ENCODE peak calls at places on chromosome 12, in seven cellular contexts. U, H, T, M, S, O and A are unnamed samples.

GRCh38 chr12:111687255-111687654 is 1.4 kb downstream of the ACAD10 start:
- DNase-seq in M (no peak), O (peak), S (no peak), H (no peak), U (no peak), T (peak), A (no peak)

GRCh38 chr12:112418596-112419268 is at the start of gene PTPN11:
- DNase-seq in T (peak), O (peak), H (peak), S (peak), M (no peak), U (peak), A (peak)

GRCh38 chr12:92717202-92717601 is 14.4 kb downstream of the PLEKHG7 start:
- DNase-seq in T (no peak), S (peak), H (no peak), U (no peak), M (peak), O (peak), A (no peak)

GRCh38 chr12:50234347-50234746 is 49.0 kb downstream of the LIMA1 start:
- DNase-seq in O (peak), T (peak), S (no peak), H (no peak), M (no peak), U (no peak), A (no peak)

GRCh38 chr12:110246690-110247339 is 34.2 kb upstream of the ATP2A2 start:
- DNase-seq in M (no peak), S (no peak), O (no peak), U (no peak), T (no peak), H (peak), A (no peak)

GRCh38 chr12:106682594-106683234 is 91.8 kb upstream of the RIC8B start:
- DNase-seq in S (peak), O (no peak), M (no peak), H (no peak), U (no peak), T (peak), A (no peak)

GRCh38 chr12:96465896-96466295 is 23.5 kb upstream of the CFAP54 start:
- DNase-seq in T (no peak), U (no peak), O (no peak), M (no peak), S (no peak), H (no peak), A (no peak)

GRCh38 chr12:117576053-117576452 is 214.6 kb upstream of the NOS1 start:
- DNase-seq in O (no peak), U (no peak), H (no peak), M (no peak), S (no peak), T (no peak), A (no peak)

GRCh38 chr12:23694307-23694706 is 255.2 kb downstream of the SOX5 start:
- DNase-seq in H (no peak), U (no peak), M (no peak), O (no peak), S (no peak), T (no peak), A (no peak)

GRCh38 chr12:119179335-119180021 is 747 bp downstream of the HSPB8 start:
- DNase-seq in U (no peak), S (peak), T (peak), H (peak), M (no peak), O (peak), A (no peak)

GRCh38 chr12:20283467-20283866 is 84.9 kb upstream of the PDE3A start:
- DNase-seq in H (no peak), T (no peak), M (no peak), S (no peak), U (no peak), O (no peak), A (no peak)

GRCh38 chr12:89544730-89545184 is 18.9 kb upstream of the POC1B start:
- DNase-seq in S (peak), M (peak), T (peak), O (no peak), H (no peak), U (no peak), A (peak)

GRCh38 chr12:100114574-100114973 is 28.1 kb downstream of the BLTP3B start:
- DNase-seq in S (peak), H (no peak), M (peak), O (no peak), U (no peak), T (no peak), A (peak)

GRCh38 chr12:45214739-45215418 is 1.0 kb upstream of the ANO6 start:
- DNase-seq in O (no peak), H (peak), T (no peak), U (no peak), M (no peak), S (peak), A (no peak)

GRCh38 chr12:442235-442884 is 17.4 kb upstream of the B4GALNT3 start:
- DNase-seq in T (peak), O (peak), M (peak), S (peak), U (peak), H (peak), A (peak)

GRCh38 chr12:24079083-24079482 is 129.6 kb upstream of the SOX5 start:
- DNase-seq in S (no peak), H (no peak), T (no peak), M (no peak), O (no peak), U (no peak), A (no peak)

GRCh38 chr12:106769078-106769477 is 5.4 kb upstream of the RIC8B start:
- DNase-seq in T (peak), H (no peak), S (peak), O (no peak), M (no peak), U (no peak), A (peak)

GRCh38 chr12:59972941-59973340 is 377.1 kb downstream of the SLC16A7 start:
- DNase-seq in U (no peak), S (peak), M (peak), T (peak), O (peak), H (no peak), A (peak)

GRCh38 chr12:6863033-6863432 is 4.3 kb upstream of the TPI1 start:
- DNase-seq in S (no peak), U (no peak), T (no peak), M (no peak), H (no peak), O (no peak), A (no peak)

GRCh38 chr12:106767954-106768501 is 6.5 kb upstream of the RIC8B start:
- DNase-seq in M (no peak), H (no peak), T (peak), U (no peak), O (no peak), S (peak), A (peak)

GRCh38 chr12:126747530-126748149 is 1519.3 kb upstream of the TMEM132C start:
- DNase-seq in O (peak), H (no peak), T (peak), U (no peak), M (no peak), S (peak), A (no peak)

GRCh38 chr12:13099910-13100609 is 3.4 kb downstream of the GSG1 start:
- DNase-seq in O (peak), M (no peak), T (no peak), S (no peak), U (no peak), H (no peak), A (no peak)

GRCh38 chr12:116121453-116121871 is 156.0 kb downstream of the MED13L start:
- DNase-seq in T (no peak), U (no peak), M (no peak), O (no peak), H (no peak), S (peak), A (no peak)

GRCh38 chr12:102910137-102910536 is 6.9 kb downstream of the PAH start:
- DNase-seq in U (no peak), M (no peak), T (no peak), H (no peak), O (no peak), S (no peak), A (no peak)

GRCh38 chr12:95796225-95796981 is 5.8 kb upstream of the NTN4 start:
- DNase-seq in M (no peak), H (no peak), U (no peak), T (no peak), O (peak), S (no peak), A (no peak)

GRCh38 chr12:31204995-31205582 is 120.9 kb downstream of the SINHCAF start:
- DNase-seq in H (no peak), M (peak), U (no peak), O (peak), T (no peak), S (peak), A (no peak)

GRCh38 chr12:40107803-40108620 is 2.1 kb upstream of the SLC2A13 start:
- DNase-seq in U (no peak), M (no peak), O (no peak), H (no peak), S (no peak), T (no peak), A (no peak)

GRCh38 chr12:120496353-120497340 is 734 bp downstream of the DYNLL1 start:
- DNase-seq in S (peak), H (peak), O (peak), M (peak), U (peak), T (peak), A (no peak)

GRCh38 chr12:75087656-75088055 is 122.0 kb downstream of the KCNC2 start:
- DNase-seq in T (peak), O (no peak), S (no peak), U (no peak), M (no peak), H (no peak), A (no peak)

GRCh38 chr12:87849074-87849473 is 180.1 kb downstream of the C12orf50 start:
- DNase-seq in S (no peak), H (no peak), U (no peak), T (no peak), O (no peak), M (no peak), A (no peak)

GRCh38 chr12:89685363-89685972 is 23.2 kb downstream of the ATP2B1 start:
- DNase-seq in U (no peak), O (no peak), T (no peak), H (no peak), M (no peak), S (no peak), A (no peak)

GRCh38 chr12:89461649-89462612 is 62.7 kb downstream of the GALNT4 start:
- DNase-seq in O (peak), T (peak), M (no peak), U (no peak), S (peak), H (no peak), A (peak)

GRCh38 chr12:121961195-121961879 is 42.9 kb downstream of the CFAP251 start:
- DNase-seq in U (no peak), O (no peak), H (no peak), S (no peak), T (no peak), M (no peak), A (no peak)

GRCh38 chr12:19138551-19139344 is 9.2 kb downstream of the PLEKHA5 start:
- DNase-seq in H (no peak), O (peak), S (no peak), T (no peak), M (no peak), U (no peak), A (peak)

DNA sequence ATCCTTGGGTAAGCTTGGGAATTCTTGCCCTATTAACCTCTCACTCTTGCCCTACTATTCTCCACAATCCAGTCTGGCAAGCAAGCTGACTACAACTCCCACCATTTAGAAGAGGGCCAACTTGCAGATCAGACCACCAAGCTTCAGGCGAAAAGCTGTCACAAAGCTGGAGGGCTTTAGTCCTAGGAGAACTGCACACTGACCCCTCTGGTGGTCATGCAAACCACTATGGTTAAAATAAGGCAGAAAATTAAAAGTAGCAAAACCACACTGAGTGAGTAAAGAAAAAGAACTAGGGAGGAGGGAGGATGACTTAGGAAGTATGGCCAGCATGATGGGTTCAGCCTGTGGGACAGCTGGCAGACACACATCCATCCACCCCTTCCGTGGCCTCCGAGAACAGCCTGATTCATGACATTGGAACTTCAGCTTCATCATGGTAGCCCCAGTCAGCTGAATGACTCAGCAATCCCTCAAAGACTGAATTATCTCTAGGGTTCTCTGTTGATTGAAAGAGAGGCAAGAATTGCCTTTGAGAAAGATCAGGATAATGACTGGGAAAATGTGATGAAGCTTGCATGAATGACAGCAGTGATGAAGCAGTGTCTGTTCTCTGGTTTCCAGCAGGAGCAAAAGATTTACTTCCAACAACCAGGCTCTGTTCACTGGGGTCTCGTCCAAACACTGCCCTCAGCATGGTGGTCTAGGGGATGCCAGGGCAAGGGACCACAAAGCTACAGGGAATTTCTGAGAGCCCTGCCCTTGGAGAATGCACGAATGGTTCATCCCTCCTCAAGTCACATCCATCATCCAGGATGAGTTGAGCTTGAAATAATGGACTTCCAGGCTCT is 24.4 kb downstream of the PITPNM2 start:
- DNase-seq in T (peak), U (peak), O (peak), M (peak), H (peak), S (peak), A (peak)
- TF ChIP-seq CTCF in T (no peak), U (no peak), O (no peak), M (peak), H (no peak), S (peak), A (peak)

DNA sequence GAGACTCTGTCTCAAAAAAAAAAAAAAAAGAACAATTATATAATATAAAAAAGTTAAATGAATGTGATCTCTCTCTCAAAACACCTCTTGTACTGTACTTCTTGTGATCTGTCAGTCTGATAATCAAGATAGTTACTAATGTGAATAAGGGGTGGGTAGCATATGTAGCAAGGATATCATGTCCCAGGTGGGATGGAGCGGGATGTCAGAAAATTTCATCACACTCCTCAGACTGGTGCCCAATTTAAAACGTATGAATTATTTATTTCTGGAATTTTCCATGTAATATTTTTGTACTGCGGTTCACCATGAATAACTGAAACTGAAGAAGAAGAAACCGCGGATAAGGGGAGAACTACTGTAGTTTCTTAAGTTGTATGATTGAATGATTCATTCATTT is 11.0 kb downstream of the CNOT2 start:
- DNase-seq in O (no peak), U (no peak), S (no peak), T (no peak), M (no peak), H (no peak), A (no peak)
- TF ChIP-seq CTCF in O (no peak), U (no peak), S (no peak), T (no peak), M (no peak), H (no peak), A (no peak)

DNA sequence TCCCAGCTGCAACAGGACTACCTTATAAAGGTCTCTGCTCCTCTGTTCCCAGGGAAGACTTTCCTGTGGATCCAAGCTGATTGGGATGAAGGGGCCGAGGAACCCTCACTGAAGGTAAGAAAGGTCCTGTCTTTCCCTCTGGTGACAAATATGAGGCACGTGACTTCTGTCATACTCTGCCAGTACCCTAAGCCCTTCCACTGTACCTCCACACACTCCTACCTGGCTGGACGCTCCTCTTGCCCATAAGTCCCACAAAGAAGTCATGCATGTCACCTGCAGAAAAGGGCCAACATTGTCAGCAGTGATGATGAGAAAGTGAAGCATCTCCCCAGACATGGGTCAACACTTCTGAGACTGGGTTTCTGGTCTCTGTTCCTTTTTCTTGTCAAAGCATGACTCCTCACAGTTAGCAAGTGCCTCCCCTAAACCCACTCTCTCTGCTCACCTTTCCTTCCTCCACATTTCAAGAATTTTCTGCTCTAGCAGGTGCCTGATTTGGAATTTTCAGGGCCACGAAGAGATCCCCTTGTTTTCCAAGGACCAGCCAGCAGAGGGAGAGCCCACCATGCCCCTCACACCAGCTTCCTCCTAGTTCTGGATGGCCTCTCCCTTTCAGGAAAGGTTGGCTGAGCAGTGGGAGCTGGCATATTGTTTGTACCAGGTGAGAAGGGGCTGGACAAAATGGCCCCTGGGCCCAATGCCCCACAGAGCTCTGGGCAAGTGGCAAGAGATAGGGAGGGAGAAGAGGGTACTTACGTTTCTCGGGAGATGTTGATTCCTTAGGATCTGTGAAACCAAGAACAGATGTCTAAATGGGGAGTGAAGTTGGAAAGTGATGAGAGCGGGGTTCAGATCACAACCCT is 3.5 kb downstream of the TAC3 start:
- DNase-seq in U (no peak), T (no peak), H (no peak), O (no peak), M (no peak), S (no peak), A (no peak)
- TF ChIP-seq CTCF in U (no peak), T (no peak), H (no peak), O (no peak), M (peak), S (peak), A (peak)

DNA sequence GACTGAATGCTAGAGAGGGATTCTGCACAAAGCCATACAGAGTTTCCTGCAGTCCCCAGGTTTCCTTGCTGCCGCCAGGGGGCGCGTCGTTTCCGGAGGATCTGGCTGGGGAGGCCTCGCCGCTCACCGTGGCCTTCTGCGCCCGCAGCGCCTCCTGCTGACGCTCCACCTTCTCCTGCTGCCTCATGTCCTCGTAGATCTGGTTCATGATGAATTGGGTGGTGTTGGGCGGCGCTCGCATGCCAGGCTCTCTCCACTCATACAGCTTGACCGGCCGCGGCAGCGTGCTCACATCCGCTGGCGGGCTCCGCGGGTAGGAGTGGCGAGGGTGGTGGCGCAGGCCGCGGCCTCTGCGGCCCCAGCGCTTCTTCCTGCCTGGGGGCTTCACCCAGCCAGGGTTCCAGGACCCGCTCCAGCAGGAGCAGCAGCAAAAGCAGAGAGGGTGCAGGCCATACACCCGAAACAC is 987 bp downstream of the CCER1 start:
- DNase-seq in O (no peak), U (no peak), T (peak), S (no peak), M (no peak), H (no peak), A (no peak)
- TF ChIP-seq CTCF in O (peak), U (no peak), T (peak), S (peak), M (no peak), H (no peak), A (peak)

GRCh38 chr12:2797721-2798418 is 3.1 kb downstream of the FKBP4 start:
- DNase-seq in O (no peak), M (no peak), S (no peak), T (no peak), H (peak), U (no peak), A (no peak)
- TF ChIP-seq CTCF in O (no peak), M (no peak), S (no peak), T (peak), H (no peak), U (no peak), A (peak)

DNA sequence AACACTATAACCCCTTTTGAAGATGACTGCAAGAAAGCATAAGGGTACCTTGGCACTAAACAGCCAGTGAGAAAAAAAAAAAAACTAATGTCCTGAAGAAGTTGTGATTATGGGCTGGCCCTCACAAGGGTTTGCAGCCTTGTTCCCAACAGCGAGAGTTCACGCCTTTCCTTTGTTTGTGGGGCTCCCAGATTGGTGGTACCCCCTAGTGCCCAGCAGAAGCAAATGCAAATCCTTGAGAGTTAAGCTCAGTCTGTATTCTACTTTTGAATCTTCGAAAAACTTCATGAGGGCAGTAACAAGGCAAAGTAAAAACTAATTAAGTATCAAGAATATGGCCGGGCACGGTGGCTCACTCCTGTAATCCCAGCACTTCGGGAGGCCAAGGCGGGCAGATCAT is 238.9 kb upstream of the LMO3 start:
- DNase-seq in S (no peak), U (no peak), T (peak), M (no peak), O (no peak), H (no peak), A (no peak)
- TF ChIP-seq CTCF in S (peak), U (no peak), T (no peak), M (no peak), O (no peak), H (no peak), A (peak)